ENCODE peak calls at places on chromosome 3, in five cellular contexts. One of them, this sample, is unnamed.

GRCh38 chr3:25856902-25857518 is 67.1 kb downstream of the OXSM start:
- DNase-seq in foreskin melanocyte: peak
- DNase-seq in GM10248: peak
- DNase-seq in left cardiac atrium: no peak
- DNase-seq in T follicular helper cell: no peak
- DNase-seq in this sample: no peak

GRCh38 chr3:186922790-186923189 is 7.5 kb upstream of the ST6GAL1 start:
- DNase-seq in T follicular helper cell: no peak
- DNase-seq in GM10248: no peak
- DNase-seq in foreskin melanocyte: no peak
- DNase-seq in left cardiac atrium: no peak
- DNase-seq in this sample: no peak

GRCh38 chr3:141407043-141407442 is 38.7 kb downstream of the ZBTB38 start:
- DNase-seq in T follicular helper cell: no peak
- DNase-seq in left cardiac atrium: no peak
- DNase-seq in foreskin melanocyte: no peak
- DNase-seq in GM10248: no peak
- DNase-seq in this sample: no peak

GRCh38 chr3:354433-354832 is 157.9 kb downstream of the CHL1 start:
- DNase-seq in T follicular helper cell: no peak
- DNase-seq in GM10248: peak
- DNase-seq in foreskin melanocyte: peak
- DNase-seq in left cardiac atrium: no peak
- DNase-seq in this sample: peak

GRCh38 chr3:180466401-180467005 is 135.5 kb upstream of the TTC14 start:
- DNase-seq in T follicular helper cell: no peak
- DNase-seq in left cardiac atrium: no peak
- DNase-seq in GM10248: no peak
- DNase-seq in foreskin melanocyte: no peak
- DNase-seq in this sample: no peak

GRCh38 chr3:100045696-100046095 is 68.6 kb downstream of the FILIP1L start:
- DNase-seq in T follicular helper cell: no peak
- DNase-seq in left cardiac atrium: peak
- DNase-seq in foreskin melanocyte: peak
- DNase-seq in GM10248: no peak
- DNase-seq in this sample: no peak

GRCh38 chr3:78887029-78887428 is 880.8 kb downstream of the ROBO1 start:
- DNase-seq in GM10248: no peak
- DNase-seq in foreskin melanocyte: no peak
- DNase-seq in left cardiac atrium: no peak
- DNase-seq in T follicular helper cell: no peak
- DNase-seq in this sample: no peak

GRCh38 chr3:2863127-2863526 is 247.0 kb downstream of the IL5RA start:
- DNase-seq in GM10248: no peak
- DNase-seq in foreskin melanocyte: no peak
- DNase-seq in T follicular helper cell: no peak
- DNase-seq in left cardiac atrium: no peak
- DNase-seq in this sample: no peak

GRCh38 chr3:37753428-37753827 is 108.3 kb upstream of the CTDSPL start:
- DNase-seq in T follicular helper cell: no peak
- DNase-seq in left cardiac atrium: no peak
- DNase-seq in GM10248: no peak
- DNase-seq in foreskin melanocyte: no peak
- DNase-seq in this sample: no peak

GRCh38 chr3:133860519-133860918 is 35.2 kb downstream of the RAB6B start:
- DNase-seq in T follicular helper cell: no peak
- DNase-seq in left cardiac atrium: no peak
- DNase-seq in GM10248: no peak
- DNase-seq in foreskin melanocyte: no peak
- DNase-seq in this sample: no peak

GRCh38 chr3:111808439-111808838 is 50.6 kb upstream of the PHLDB2 start:
- DNase-seq in GM10248: no peak
- DNase-seq in left cardiac atrium: no peak
- DNase-seq in T follicular helper cell: no peak
- DNase-seq in foreskin melanocyte: no peak
- DNase-seq in this sample: no peak

GRCh38 chr3:105788548-105789036 is 80.2 kb downstream of the CBLB start:
- DNase-seq in left cardiac atrium: no peak
- DNase-seq in foreskin melanocyte: no peak
- DNase-seq in GM10248: no peak
- DNase-seq in T follicular helper cell: no peak
- DNase-seq in this sample: no peak

GRCh38 chr3:127172211-127172610 is 20.7 kb upstream of the PRR23E start:
- DNase-seq in foreskin melanocyte: no peak
- DNase-seq in GM10248: no peak
- DNase-seq in left cardiac atrium: no peak
- DNase-seq in T follicular helper cell: no peak
- DNase-seq in this sample: no peak

GRCh38 chr3:170517251-170517945 is 68.5 kb downstream of the SLC7A14 start:
- DNase-seq in T follicular helper cell: no peak
- DNase-seq in foreskin melanocyte: no peak
- DNase-seq in left cardiac atrium: no peak
- DNase-seq in GM10248: no peak
- DNase-seq in this sample: no peak